ENCODE peak calls at places on chromosomes 12 and 14, in five cellular contexts. I, U, E, W and R are unnamed samples.

GRCh38 chr12:74538491-74539258 is 1.0 kb downstream of the ATXN7L3B start:
- DNase-seq in I (no peak), U (no peak), E (peak), W (no peak), R (no peak)

GRCh38 chr14:35333797-35334743 is 41.9 kb downstream of the PSMA6 start:
- DNase-seq in I (no peak), U (no peak), E (peak), W (no peak), R (peak)

GRCh38 chr12:31440586-31440985 is 114.6 kb upstream of the SINHCAF start:
- DNase-seq in I (no peak), U (no peak), E (no peak), W (no peak), R (no peak)

GRCh38 chr14:21017528-21018245 is 7.2 kb downstream of the NDRG2 start:
- DNase-seq in I (no peak), U (no peak), E (no peak), W (peak), R (no peak)

GRCh38 chr12:106369624-106370346 is 12.2 kb downstream of the POLR3B start:
- DNase-seq in I (peak), U (no peak), E (no peak), W (no peak), R (no peak)

GRCh38 chr12:19872745-19873144 is 433.5 kb downstream of the AEBP2 start:
- DNase-seq in I (no peak), U (no peak), E (no peak), W (no peak), R (no peak)

GRCh38 chr12:13101854-13102375 is 1.6 kb downstream of the GSG1 start:
- DNase-seq in I (no peak), U (no peak), E (no peak), W (no peak), R (no peak)

GRCh38 chr12:23132357-23132756 is 507.4 kb downstream of the ETNK1 start:
- DNase-seq in I (no peak), U (no peak), E (no peak), W (no peak), R (no peak)

GRCh38 chr14:50342211-50343080 is 30.3 kb downstream of the DMAC2L start:
- DNase-seq in I (no peak), U (no peak), E (peak), W (no peak), R (peak)

GRCh38 chr12:48796976-48797375 is 8.1 kb upstream of the ADCY6 start:
- DNase-seq in I (no peak), U (no peak), E (no peak), W (no peak), R (no peak)

GRCh38 chr12:67222302-67222701 is 46.9 kb upstream of the CAND1 start:
- DNase-seq in I (no peak), U (no peak), E (no peak), W (no peak), R (no peak)

GRCh38 chr12:52820521-52820920 is 6.6 kb upstream of the KRT4 start:
- DNase-seq in I (no peak), U (no peak), E (no peak), W (no peak), R (no peak)

GRCh38 chr14:33545696-33546095 is 405.2 kb downstream of the EGLN3 start:
- DNase-seq in I (no peak), U (no peak), E (no peak), W (no peak), R (no peak)

GRCh38 chr12:64610660-64611429 is 550 bp downstream of the RASSF3 start:
- DNase-seq in I (no peak), U (peak), E (peak), W (peak), R (peak)

GRCh38 chr12:54701940-54702592 is 53.9 kb upstream of the DCD start:
- DNase-seq in I (peak), U (no peak), E (peak), W (no peak), R (peak)

GRCh38 chr12:103326190-103326589 is 169.6 kb downstream of the C12orf42 start:
- DNase-seq in I (no peak), U (no peak), E (peak), W (no peak), R (peak)

GRCh38 chr12:130581782-130582181 is 134.3 kb downstream of the RIMBP2 start:
- DNase-seq in I (no peak), U (no peak), E (no peak), W (no peak), R (no peak)

DNA sequence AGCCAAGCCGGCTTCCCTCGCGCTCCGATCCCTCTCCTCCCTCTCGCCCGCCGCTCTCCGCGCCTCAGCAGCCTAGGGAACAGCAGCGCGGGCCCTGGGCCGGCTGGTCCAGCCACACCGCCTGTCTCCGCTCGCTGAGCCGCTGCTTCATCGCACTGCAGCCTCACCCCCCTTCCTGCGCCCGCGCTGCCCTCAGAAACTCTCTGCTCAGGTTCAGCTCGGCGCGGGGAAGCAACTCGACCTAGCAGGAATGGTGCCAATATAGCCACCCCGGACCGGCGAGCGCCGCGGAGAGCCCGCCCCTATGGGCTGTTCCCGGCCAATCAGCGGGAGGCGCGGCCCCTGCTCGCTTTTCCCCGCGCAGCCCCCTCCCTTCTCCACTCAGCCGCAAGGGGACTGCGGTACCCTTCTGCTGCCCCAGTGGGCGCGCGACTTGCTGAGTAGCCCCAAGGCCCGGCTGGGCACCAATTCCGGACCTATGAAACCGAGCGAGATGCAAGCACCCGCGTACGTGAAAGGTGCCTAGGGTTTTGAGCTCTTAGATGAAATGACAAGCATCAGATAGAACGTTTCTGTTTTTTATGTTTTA is at the start of gene ADAMTS20:
- DNase-seq in I (no peak), U (no peak), E (no peak), W (no peak), R (peak)
- TF ChIP-seq CTCF in I (no peak), U (no peak), E (no peak), W (no peak), R (no peak)

DNA sequence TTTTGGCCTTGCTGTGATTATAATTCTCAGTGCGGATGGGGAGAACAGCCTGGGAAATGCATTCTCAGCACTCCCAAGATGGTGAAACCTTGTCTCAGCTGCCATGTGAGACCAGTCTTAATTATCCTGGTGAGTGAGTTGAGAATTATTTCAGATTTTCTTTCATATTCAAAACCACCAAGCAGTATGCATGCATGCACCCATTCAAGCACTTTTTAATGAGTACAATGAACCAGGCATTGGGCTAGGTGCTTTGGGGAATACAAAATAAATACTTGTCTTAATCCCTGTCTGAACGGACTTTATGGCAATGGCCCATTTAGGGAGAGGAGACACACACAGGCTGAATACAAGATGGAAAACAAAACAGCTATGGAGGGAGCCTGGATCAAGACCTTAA is 94.7 kb downstream of the PTPN11 start:
- DNase-seq in I (no peak), U (no peak), E (no peak), W (no peak), R (no peak)
- TF ChIP-seq CTCF in I (no peak), U (no peak), E (no peak), W (no peak), R (no peak)

GRCh38 chr14:90107789-90108188 is 46.0 kb downstream of the KCNK13 start:
- DNase-seq in I (no peak), U (no peak), E (no peak), W (no peak), R (no peak)

GRCh38 chr14:90105756-90106155 is 44.0 kb downstream of the KCNK13 start:
- DNase-seq in I (no peak), U (no peak), E (no peak), W (no peak), R (no peak)

GRCh38 chr14:90111895-90112534 is 50.2 kb downstream of the KCNK13 start:
- DNase-seq in I (no peak), U (no peak), E (no peak), W (no peak), R (no peak)

GRCh38 chr14:90114554-90114953 is 52.8 kb downstream of the KCNK13 start:
- DNase-seq in I (no peak), U (no peak), E (no peak), W (no peak), R (no peak)

GRCh38 chr14:90109858-90110257 is 48.1 kb downstream of the KCNK13 start:
- DNase-seq in I (no peak), U (no peak), E (no peak), W (no peak), R (no peak)
- TF ChIP-seq CTCF in I (no peak), U (no peak), E (no peak), W (no peak), R (no peak)

GRCh38 chr12:123853401-123854070 is 91.4 kb downstream of the DNAH10 start:
- DNase-seq in I (no peak), U (no peak), E (no peak), W (peak), R (no peak)

GRCh38 chr12:123858176-123858575 is 96.1 kb downstream of the DNAH10 start:
- DNase-seq in I (no peak), U (no peak), E (no peak), W (no peak), R (no peak)

GRCh38 chr12:123856681-123857080 is 94.6 kb downstream of the DNAH10 start:
- DNase-seq in I (no peak), U (no peak), E (no peak), W (no peak), R (no peak)

GRCh38 chr12:123854232-123854631 is 92.1 kb downstream of the DNAH10 start:
- DNase-seq in I (no peak), U (no peak), E (no peak), W (peak), R (no peak)

DNA sequence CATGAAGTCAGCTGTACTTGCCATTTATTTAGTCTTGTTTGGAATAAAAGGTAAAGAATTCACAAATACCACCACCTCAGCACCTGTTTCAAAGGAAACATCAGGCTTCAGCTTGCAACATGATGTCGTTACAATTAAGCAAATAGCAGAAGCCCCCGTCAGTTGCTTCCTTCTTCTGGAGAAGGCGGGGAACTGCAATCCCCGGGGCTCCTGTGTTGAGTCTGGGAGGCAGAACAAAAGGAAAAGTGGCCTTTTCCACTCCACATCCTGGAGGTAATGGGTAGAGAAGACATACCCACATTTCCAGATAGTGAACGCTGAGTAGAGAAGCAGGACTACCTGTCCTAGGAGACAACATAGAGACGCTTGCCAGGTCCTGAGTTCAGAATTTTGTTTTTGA is 92.8 kb downstream of the DNAH10 start:
- DNase-seq in I (no peak), U (no peak), E (no peak), W (peak), R (no peak)
- TF ChIP-seq CTCF in I (no peak), U (no peak), E (no peak), W (no peak), R (no peak)